ENCODE peak calls at places on chromosome 12, in six cellular contexts. B, A, T, X, O and D are unnamed samples.

GRCh38 chr12:58833844-58834243 is 86.5 kb downstream of the LRIG3 start:
- DNase-seq in B (no peak), O (no peak), X (no peak), T (no peak), A (no peak), D (no peak)

GRCh38 chr12:15887043-15887817 is 5.0 kb downstream of the STRAP start:
- DNase-seq in X (no peak), B (no peak), O (no peak), A (no peak), T (no peak), D (no peak)

GRCh38 chr12:57543666-57544065 is 3.3 kb downstream of the DCTN2 start:
- DNase-seq in A (no peak), X (no peak), B (no peak), T (no peak), O (no peak), D (no peak)

GRCh38 chr12:26680724-26681455 is 152.1 kb downstream of the ITPR2 start:
- DNase-seq in X (no peak), B (peak), A (no peak), T (no peak), O (no peak), D (no peak)

GRCh38 chr12:117580718-117581062 is 219.3 kb upstream of the NOS1 start:
- DNase-seq in B (no peak), X (no peak), A (no peak), T (no peak), O (no peak), D (no peak)

GRCh38 chr12:80230068-80230467 is 130.7 kb downstream of the OTOGL start:
- DNase-seq in T (no peak), O (no peak), A (no peak), B (no peak), X (no peak), D (no peak)

GRCh38 chr12:13744566-13744965 is 236.8 kb downstream of the GRIN2B start:
- DNase-seq in O (no peak), B (no peak), X (no peak), A (no peak), T (no peak), D (no peak)

GRCh38 chr12:9273276-9273675 is 65.1 kb upstream of the PZP start:
- DNase-seq in X (no peak), O (no peak), B (no peak), A (no peak), T (no peak), D (no peak)

GRCh38 chr12:66698558-66698957 is 19.7 kb upstream of the GRIP1 start:
- DNase-seq in A (no peak), T (no peak), B (no peak), X (no peak), O (no peak), D (no peak)

GRCh38 chr12:114684870-114685273 is 897 bp upstream of the TBX3 start:
- DNase-seq in T (no peak), B (no peak), O (no peak), X (no peak), A (no peak), D (no peak)

GRCh38 chr12:89162704-89163261 is 189.5 kb downstream of the DUSP6 start:
- DNase-seq in X (no peak), B (no peak), A (peak), O (no peak), T (peak), D (peak)

GRCh38 chr12:7113389-7113871 is 4.4 kb upstream of the C1RL start:
- DNase-seq in A (no peak), X (peak), T (no peak), O (no peak), B (no peak), D (no peak)

GRCh38 chr12:47870175-47870781 is 34.5 kb downstream of the VDR start:
- DNase-seq in T (no peak), A (peak), B (peak), X (no peak), O (peak), D (no peak)

GRCh38 chr12:10115890-10116289 is 14.1 kb downstream of the CLEC7A start:
- DNase-seq in X (no peak), A (no peak), B (no peak), O (no peak), T (no peak), D (no peak)

GRCh38 chr12:126030573-126030972 is 965.3 kb downstream of the AACS start:
- DNase-seq in O (no peak), X (no peak), B (no peak), A (no peak), T (no peak), D (no peak)

GRCh38 chr12:109763201-109763841 is 49.7 kb downstream of the FAM222A start:
- DNase-seq in X (no peak), B (no peak), A (peak), T (no peak), O (no peak), D (no peak)

GRCh38 chr12:130163461-130164215 is 1.4 kb downstream of the FZD10 start:
- DNase-seq in B (no peak), X (no peak), O (no peak), A (no peak), T (no peak), D (no peak)

GRCh38 chr12:57476162-57476992 is 3.3 kb downstream of the ARHGAP9 start:
- DNase-seq in T (no peak), A (no peak), O (peak), X (peak), B (no peak), D (no peak)

GRCh38 chr12:26648066-26648465 is 184.9 kb downstream of the ITPR2 start:
- DNase-seq in A (no peak), O (no peak), B (no peak), X (no peak), T (no peak), D (no peak)

GRCh38 chr12:103928736-103929050 is 1.5 kb upstream of the HSP90B1 start:
- DNase-seq in X (peak), A (peak), O (peak), T (no peak), B (no peak), D (no peak)

GRCh38 chr12:29405561-29405960 is 24.6 kb upstream of the ERGIC2 start:
- DNase-seq in A (no peak), B (no peak), T (no peak), X (no peak), O (no peak), D (no peak)

GRCh38 chr12:119804011-119804641 is 73.0 kb downstream of the CIT start:
- DNase-seq in T (no peak), X (no peak), B (peak), A (peak), O (no peak), D (no peak)

GRCh38 chr12:95608252-95609033 is 57.2 kb upstream of the USP44 start:
- DNase-seq in A (peak), O (no peak), X (no peak), T (peak), B (peak), D (no peak)

GRCh38 chr12:6630696-6631095 is 5.1 kb downstream of the LPAR5 start:
- DNase-seq in T (no peak), A (no peak), O (no peak), B (no peak), X (no peak), D (no peak)

GRCh38 chr12:22631863-22632463 is 7.0 kb downstream of the ETNK1 start:
- DNase-seq in T (no peak), B (no peak), X (no peak), O (no peak), A (no peak), D (no peak)

GRCh38 chr12:50620050-50620974 is 115.5 kb downstream of the DIP2B start:
- DNase-seq in B (no peak), O (no peak), A (peak), X (no peak), T (no peak), D (no peak)

GRCh38 chr12:55470088-55470830 is at the start of gene OR6C70:
- DNase-seq in X (no peak), A (no peak), T (no peak), B (no peak), O (no peak), D (no peak)

GRCh38 chr12:114869091-114869834 is 185.3 kb upstream of the TBX3 start:
- DNase-seq in B (no peak), O (no peak), T (no peak), A (no peak), X (no peak), D (no peak)

GRCh38 chr12:44852483-44852882 is 23.6 kb downstream of the NELL2 start:
- DNase-seq in X (no peak), B (no peak), O (no peak), A (no peak), T (no peak), D (no peak)

GRCh38 chr12:6083606-6084005 is 40.9 kb downstream of the VWF start:
- DNase-seq in B (no peak), T (no peak), O (peak), A (no peak), X (no peak), D (no peak)

GRCh38 chr12:11228268-11228879 is 41.1 kb downstream of the PRB3 start:
- DNase-seq in T (no peak), A (no peak), X (no peak), B (peak), O (no peak), D (no peak)

GRCh38 chr12:108827941-108828340 is 29.4 kb downstream of the SSH1 start:
- DNase-seq in B (no peak), A (no peak), T (no peak), O (peak), X (no peak), D (no peak)

GRCh38 chr12:26056335-26056734 is 68.5 kb downstream of the BHLHE41 start:
- DNase-seq in T (no peak), O (no peak), B (no peak), A (no peak), X (no peak), D (no peak)

GRCh38 chr12:25769076-25769945 is 189.2 kb upstream of the RASSF8 start:
- DNase-seq in X (no peak), O (no peak), B (no peak), T (no peak), A (no peak), D (no peak)

GRCh38 chr12:54216580-54217308 is 28.0 kb upstream of the SMUG1 start:
- DNase-seq in B (peak), T (no peak), O (peak), X (peak), A (peak), D (no peak)

GRCh38 chr12:54217774-54218221 is 29.0 kb upstream of the SMUG1 start:
- DNase-seq in B (no peak), X (no peak), T (no peak), O (peak), A (no peak), D (no peak)

GRCh38 chr12:54217309-54217661 is 28.5 kb upstream of the SMUG1 start:
- DNase-seq in B (no peak), X (no peak), T (no peak), O (no peak), A (no peak), D (no peak)

GRCh38 chr12:54214553-54215374 is 26.0 kb upstream of the SMUG1 start:
- DNase-seq in A (peak), B (peak), O (peak), T (peak), X (peak), D (no peak)

GRCh38 chr12:54215990-54216579 is 27.3 kb upstream of the SMUG1 start:
- DNase-seq in B (no peak), X (peak), A (no peak), T (no peak), O (peak), D (no peak)
- H3K4me3 ChIP-seq in B (no peak), X (peak), A (peak), T (no peak), O (peak), D (no peak)

GRCh38 chr12:121894633-121895032 is 6.0 kb downstream of the PSMD9 start:
- DNase-seq in A (no peak), O (no peak), B (peak), T (no peak), X (no peak), D (no peak)
- H3K27ac ChIP-seq in A (no peak), O (no peak), B (peak), T (peak), X (no peak), D (peak)

GRCh38 chr12:121089031-121089812 is 43.5 kb upstream of the P2RX7 start:
- DNase-seq in O (no peak), T (peak), X (no peak), A (no peak), B (peak), D (no peak)
- TF ChIP-seq CTCF in O (no peak), T (no peak), X (no peak), A (no peak), B (peak), D (no peak)

DNA sequence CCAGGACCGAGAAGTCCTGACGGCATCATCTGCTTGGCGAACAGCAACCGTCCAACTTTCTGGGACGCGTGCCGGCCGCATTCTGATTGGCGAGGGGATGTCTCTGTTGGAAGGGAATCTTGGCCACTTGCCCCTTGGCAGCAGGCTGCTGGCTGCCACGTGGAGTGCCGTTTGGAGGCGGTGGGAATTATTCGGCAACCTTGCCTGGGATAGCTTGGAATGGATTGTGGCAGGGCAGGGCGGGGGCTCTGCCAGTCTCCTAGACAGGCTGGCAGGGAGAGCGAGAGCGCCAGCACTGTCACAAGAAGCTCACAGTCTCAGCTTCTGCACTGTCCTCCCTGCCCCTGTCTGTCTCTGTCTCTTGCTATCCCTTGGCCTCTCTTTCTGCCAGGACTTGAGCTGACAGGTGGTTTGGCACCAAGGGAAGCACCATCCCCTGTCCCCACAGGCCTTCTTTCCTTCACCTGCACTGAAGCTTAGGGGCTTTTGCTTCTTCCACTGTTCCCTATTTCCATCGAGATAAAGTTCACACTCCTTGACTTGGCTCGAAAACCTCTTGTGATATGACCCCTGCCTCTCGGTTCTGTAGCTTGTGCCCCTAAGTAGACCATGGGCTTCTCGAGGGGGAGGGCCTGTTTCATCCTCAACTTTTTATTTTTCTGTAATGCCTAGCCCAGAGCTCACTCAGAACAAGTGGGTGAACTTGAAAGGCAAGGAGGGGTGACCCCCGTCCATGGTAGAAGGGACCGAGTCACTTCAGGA is 201.9 kb downstream of the PHETA1 start:
- DNase-seq in T (no peak), B (no peak), O (no peak), X (no peak), A (no peak), D (no peak)
- H3K4me3 ChIP-seq in T (no peak), B (no peak), O (no peak), X (no peak), A (no peak), D (no peak)

DNA sequence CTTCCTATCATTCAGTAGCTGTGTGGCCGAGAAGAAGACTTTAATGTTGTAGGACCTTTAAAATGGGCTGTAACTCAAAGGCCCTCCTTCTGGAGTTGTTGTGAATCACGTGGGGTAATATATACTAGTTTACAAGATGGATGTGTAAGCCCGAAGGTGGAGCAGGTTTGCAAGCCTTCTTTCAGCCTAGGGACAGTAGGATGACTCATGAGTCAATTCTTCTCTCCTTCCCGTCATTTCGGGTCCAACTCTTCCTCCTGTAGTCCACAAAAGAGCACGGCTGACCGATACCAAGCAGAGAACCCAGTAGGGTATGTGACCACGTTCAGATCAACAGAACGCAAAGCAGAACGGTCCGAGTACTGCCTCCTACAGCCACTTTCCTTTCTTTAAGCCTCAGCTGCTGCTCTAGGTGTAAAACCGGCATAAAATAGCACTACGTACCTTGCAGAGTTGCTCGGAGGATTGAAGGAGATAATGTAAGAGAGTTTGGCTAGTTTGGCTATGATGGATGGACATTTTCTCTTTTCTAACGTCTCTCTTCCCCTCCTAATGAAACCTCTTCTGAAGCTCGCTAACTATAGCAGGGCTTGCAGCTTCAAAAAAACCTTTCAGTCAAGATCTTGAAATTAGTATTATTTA is 1.3 kb upstream of the RASSF3 start:
- DNase-seq in T (no peak), A (no peak), B (peak), O (no peak), X (peak), D (no peak)
- H3K27ac ChIP-seq in T (peak), A (peak), B (peak), O (peak), X (peak), D (peak)

GRCh38 chr12:96652870-96653269 is 163.5 kb downstream of the CFAP54 start:
- DNase-seq in O (no peak), X (no peak), B (no peak), T (no peak), A (no peak), D (no peak)
- TF ChIP-seq CTCF in O (no peak), X (no peak), B (no peak), T (no peak), A (no peak), D (no peak)

GRCh38 chr12:84507914-84508313 is 404.7 kb downstream of the SLC6A15 start:
- DNase-seq in B (no peak), A (no peak), O (no peak), X (no peak), T (no peak), D (no peak)

GRCh38 chr12:84506317-84506716 is 406.3 kb downstream of the SLC6A15 start:
- DNase-seq in X (no peak), O (no peak), B (no peak), T (peak), A (no peak), D (no peak)

GRCh38 chr12:84508943-84509342 is 403.7 kb downstream of the SLC6A15 start:
- DNase-seq in X (no peak), T (no peak), O (no peak), B (no peak), A (no peak), D (no peak)

GRCh38 chr12:84512751-84513150 is 399.8 kb downstream of the SLC6A15 start:
- DNase-seq in T (no peak), A (no peak), O (no peak), X (no peak), B (no peak), D (no peak)

GRCh38 chr12:84508325-84508861 is 404.2 kb downstream of the SLC6A15 start:
- DNase-seq in O (no peak), T (no peak), B (peak), A (no peak), X (no peak), D (no peak)
- H3K4me3 ChIP-seq in O (no peak), T (no peak), B (no peak), A (no peak), X (no peak), D (no peak)

GRCh38 chr12:52121848-52122838 is 42.6 kb downstream of the SMIM41 start:
- DNase-seq in O (peak), X (peak), A (no peak), T (no peak), B (no peak), D (no peak)
- H3K27ac ChIP-seq in O (no peak), X (no peak), A (no peak), T (no peak), B (no peak), D (no peak)

DNA sequence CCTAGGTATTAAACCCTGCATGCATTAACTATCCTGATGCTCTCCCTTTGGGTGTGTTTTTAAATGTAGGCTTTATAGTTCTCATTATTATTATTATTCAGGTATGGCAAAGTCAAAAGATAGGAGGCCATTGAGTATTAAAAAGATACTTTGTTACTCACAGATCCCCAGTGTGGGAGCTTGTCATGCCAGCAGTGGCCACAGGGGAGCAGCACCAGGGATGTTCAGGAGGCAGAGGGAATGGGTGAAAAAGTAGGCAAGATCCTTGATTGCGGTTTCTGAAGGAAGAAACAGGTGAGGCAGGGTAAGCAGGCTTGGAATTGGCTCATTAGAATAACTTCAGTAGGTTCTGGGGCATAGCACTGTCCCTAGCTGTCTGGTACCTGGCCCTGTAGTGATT is 382.2 kb downstream of the MED13L start:
- DNase-seq in B (no peak), A (no peak), O (no peak), X (no peak), T (no peak), D (no peak)
- TF ChIP-seq CTCF in B (peak), A (no peak), O (no peak), X (no peak), T (no peak), D (no peak)

GRCh38 chr12:93060666-93061413 is 131.7 kb upstream of the EEA1 start:
- DNase-seq in T (peak), A (no peak), B (peak), X (no peak), O (no peak), D (no peak)

GRCh38 chr12:93059288-93059687 is 130.2 kb upstream of the EEA1 start:
- DNase-seq in A (no peak), O (no peak), T (peak), X (no peak), B (no peak), D (no peak)

GRCh38 chr12:93060071-93060665 is 131.1 kb upstream of the EEA1 start:
- DNase-seq in A (no peak), B (no peak), T (peak), O (no peak), X (no peak), D (no peak)

GRCh38 chr12:93062100-93062419 is 133.0 kb upstream of the EEA1 start:
- DNase-seq in T (no peak), O (no peak), X (no peak), A (no peak), B (no peak), D (no peak)

GRCh38 chr12:93061414-93062099 is 132.5 kb upstream of the EEA1 start:
- DNase-seq in O (no peak), X (no peak), A (peak), T (peak), B (no peak), D (no peak)
- H3K4me3 ChIP-seq in O (no peak), X (no peak), A (peak), T (peak), B (no peak), D (no peak)